ENCODE peak calls at places on chromosome 1, in nine cellular contexts. T is brain microvascular endothelial cell, J is H9, G is AG04450, K is thoracic aorta, Z is IMR-90, N is GM12865, C is body of pancreas, I is DND-41. B is an unnamed sample.

GRCh38 chr1:44514673-44515072 is 109.6 kb downstream of the RNF220 start:
- DNase-seq in T (no peak), J (no peak), G (no peak), K (no peak), Z (no peak), N (no peak), C (no peak), I (no peak), B (no peak)

GRCh38 chr1:109096110-109096509 is 5.5 kb downstream of the TMEM167B start:
- DNase-seq in T (no peak), J (no peak), G (no peak), K (no peak), Z (no peak), N (no peak), C (no peak), I (no peak), B (no peak)

GRCh38 chr1:203573730-203574129 is 52.9 kb upstream of the ATP2B4 start:
- DNase-seq in T (no peak), J (peak), G (no peak), K (no peak), Z (no peak), N (no peak), C (no peak), I (no peak), B (no peak)

GRCh38 chr1:23393706-23394105 is 24.1 kb upstream of the ZNF436 start:
- DNase-seq in T (peak), J (no peak), G (no peak), K (no peak), Z (peak), N (no peak), C (peak), I (no peak), B (no peak)

GRCh38 chr1:232682248-232682647 is 52.3 kb upstream of the SIPA1L2 start:
- DNase-seq in T (no peak), J (no peak), G (no peak), K (no peak), Z (no peak), N (no peak), C (peak), I (no peak), B (no peak)

GRCh38 chr1:194280463-194280862 is 1094.0 kb upstream of the B3GALT2 start:
- DNase-seq in T (no peak), J (no peak), G (no peak), K (no peak), Z (no peak), N (no peak), C (no peak), I (no peak), B (no peak)

GRCh38 chr1:51627672-51628071 is 10.8 kb downstream of the OSBPL9 start:
- DNase-seq in T (peak), J (no peak), G (no peak), K (no peak), Z (peak), N (peak), C (no peak), I (no peak), B (no peak)

GRCh38 chr1:33886452-33886851 is 22.6 kb downstream of the HMGB4 start:
- DNase-seq in T (no peak), J (no peak), G (no peak), K (no peak), Z (no peak), N (no peak), C (no peak), I (no peak), B (no peak)

GRCh38 chr1:17207966-17208418 is 3.1 kb downstream of the PADI1 start:
- DNase-seq in T (peak), J (no peak), G (no peak), K (no peak), Z (peak), N (peak), C (no peak), I (peak), B (no peak)

GRCh38 chr1:41044197-41044596 is 22.7 kb upstream of the SLFNL1 start:
- DNase-seq in T (no peak), J (no peak), G (no peak), K (no peak), Z (no peak), N (no peak), C (no peak), I (no peak), B (no peak)

GRCh38 chr1:77219166-77219887 is at the start of gene PIGK:
- DNase-seq in T (peak), J (peak), G (peak), K (peak), Z (peak), N (peak), C (peak), I (peak), B (peak)
- TF ChIP-seq CTCF in T (no peak), J (no peak), G (peak), K (no peak), Z (no peak), N (no peak), C (peak), I (no peak), B (peak)

GRCh38 chr1:34987018-34987417 is 1.9 kb upstream of the TMEM35B start:
- DNase-seq in T (no peak), J (no peak), G (no peak), K (no peak), Z (peak), N (no peak), C (no peak), I (no peak), B (no peak)

GRCh38 chr1:34984435-34985062 is 598 bp downstream of the TMEM35B start:
- DNase-seq in T (peak), J (no peak), G (no peak), K (no peak), Z (peak), N (peak), C (no peak), I (peak), B (no peak)

GRCh38 chr1:34982820-34983376 is 2.2 kb downstream of the TMEM35B start:
- DNase-seq in T (no peak), J (no peak), G (no peak), K (no peak), Z (no peak), N (peak), C (no peak), I (peak), B (no peak)

GRCh38 chr1:34983700-34984355 is 1.3 kb downstream of the TMEM35B start:
- DNase-seq in T (no peak), J (no peak), G (no peak), K (no peak), Z (peak), N (no peak), C (peak), I (no peak), B (no peak)

DNA sequence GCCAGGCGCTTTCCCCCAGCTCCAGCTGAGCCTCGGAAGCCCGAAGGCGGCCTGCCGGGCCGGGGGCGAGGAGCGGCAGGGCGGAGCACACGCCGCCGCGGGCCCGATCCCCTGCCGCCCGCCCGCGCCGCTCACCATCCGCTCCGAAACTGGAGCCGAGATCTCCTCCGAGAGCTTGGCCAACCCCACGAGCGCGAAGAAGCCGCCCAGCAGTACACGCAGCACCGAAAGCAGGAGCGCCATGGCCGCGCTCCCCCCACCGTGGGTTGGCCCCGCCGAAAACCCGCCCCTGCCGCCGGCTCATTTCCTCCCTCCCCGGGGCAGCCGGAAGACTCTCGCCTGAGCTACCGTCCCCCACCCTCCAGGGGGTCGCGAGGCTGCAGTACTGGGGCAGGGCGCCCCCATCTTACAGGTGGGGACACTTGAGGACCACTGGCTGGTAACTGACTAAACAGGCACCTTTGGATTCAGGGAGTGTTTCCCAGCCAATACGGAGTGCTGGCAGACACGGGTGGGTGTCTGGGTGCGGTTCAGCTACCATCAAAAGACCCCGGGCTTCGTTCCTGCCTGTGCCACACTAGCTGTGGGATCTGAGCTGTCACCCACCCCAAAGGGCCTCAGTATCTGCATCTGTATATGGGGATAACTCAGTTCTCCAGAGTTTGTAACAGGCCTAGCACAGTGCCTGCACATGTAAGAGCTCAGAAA is at the start of gene TMEM35B:
- DNase-seq in T (peak), J (peak), G (no peak), K (no peak), Z (peak), N (peak), C (peak), I (peak), B (no peak)
- TF ChIP-seq CTCF in T (peak), J (peak), G (peak), K (peak), Z (peak), N (no peak), C (no peak), I (peak), B (no peak)

DNA sequence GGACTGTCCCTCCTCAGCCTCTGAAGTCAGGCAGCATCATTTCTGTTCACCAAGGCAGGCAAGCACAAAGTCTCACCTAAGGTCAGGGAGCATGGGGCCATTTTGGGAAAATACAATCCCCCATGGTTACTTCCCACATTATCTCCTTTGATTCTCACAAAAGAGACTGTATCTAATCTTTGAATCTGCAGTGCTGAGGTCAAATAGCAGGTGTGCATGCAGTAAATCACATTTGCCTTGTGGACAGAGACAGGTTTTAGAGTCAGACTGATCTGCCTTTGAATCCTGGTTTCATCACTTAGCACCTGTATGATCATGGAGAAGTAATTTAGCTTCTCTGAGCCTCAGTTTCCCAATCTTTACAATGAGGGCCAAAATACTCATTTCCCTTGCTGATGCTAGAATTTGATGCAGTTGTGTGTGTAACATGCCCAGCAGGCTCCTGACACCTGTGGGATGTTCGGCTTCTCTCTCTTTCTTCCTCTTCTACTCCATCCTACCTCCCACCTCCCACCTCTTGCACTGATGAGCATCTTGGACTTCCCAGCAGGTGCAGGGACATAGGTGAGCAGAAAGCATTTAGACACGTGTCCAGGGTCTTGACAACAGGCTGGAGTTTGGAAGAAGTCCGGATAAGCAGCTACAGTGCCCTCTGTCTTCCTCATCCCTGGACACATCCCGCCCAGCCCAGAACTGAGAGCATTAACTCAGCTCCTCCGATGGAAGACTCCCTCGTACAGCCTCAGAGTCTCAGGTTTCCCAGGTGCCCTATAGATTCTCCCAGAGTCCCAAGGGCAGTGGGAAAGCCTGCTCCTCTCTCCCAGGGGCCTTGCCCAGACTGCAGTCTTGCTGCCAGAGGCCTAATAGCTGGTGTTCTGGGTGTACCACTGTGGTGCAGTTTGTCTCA is 18.9 kb downstream of the NENF start:
- DNase-seq in T (no peak), J (no peak), G (no peak), K (no peak), Z (no peak), N (no peak), C (no peak), I (no peak), B (no peak)
- TF ChIP-seq CTCF in T (no peak), J (no peak), G (no peak), K (no peak), Z (no peak), N (no peak), C (no peak), I (no peak), B (no peak)

GRCh38 chr1:115329965-115330364 is 8.1 kb downstream of the NGF start:
- DNase-seq in T (no peak), J (no peak), G (no peak), K (no peak), Z (peak), N (no peak), C (no peak), I (no peak), B (no peak)

GRCh38 chr1:115332813-115333608 is 5.0 kb downstream of the NGF start:
- DNase-seq in T (no peak), J (no peak), G (peak), K (no peak), Z (peak), N (peak), C (no peak), I (peak), B (peak)

GRCh38 chr1:115331531-115332331 is 6.3 kb downstream of the NGF start:
- DNase-seq in T (no peak), J (no peak), G (peak), K (no peak), Z (peak), N (no peak), C (no peak), I (no peak), B (no peak)

GRCh38 chr1:115327270-115327669 is 10.8 kb downstream of the NGF start:
- DNase-seq in T (no peak), J (no peak), G (no peak), K (no peak), Z (no peak), N (no peak), C (no peak), I (no peak), B (no peak)

GRCh38 chr1:115330480-115331013 is 7.5 kb downstream of the NGF start:
- DNase-seq in T (peak), J (no peak), G (peak), K (no peak), Z (peak), N (no peak), C (no peak), I (no peak), B (peak)
- TF ChIP-seq CTCF in T (peak), J (no peak), G (peak), K (no peak), Z (peak), N (no peak), C (no peak), I (no peak), B (peak)

DNA sequence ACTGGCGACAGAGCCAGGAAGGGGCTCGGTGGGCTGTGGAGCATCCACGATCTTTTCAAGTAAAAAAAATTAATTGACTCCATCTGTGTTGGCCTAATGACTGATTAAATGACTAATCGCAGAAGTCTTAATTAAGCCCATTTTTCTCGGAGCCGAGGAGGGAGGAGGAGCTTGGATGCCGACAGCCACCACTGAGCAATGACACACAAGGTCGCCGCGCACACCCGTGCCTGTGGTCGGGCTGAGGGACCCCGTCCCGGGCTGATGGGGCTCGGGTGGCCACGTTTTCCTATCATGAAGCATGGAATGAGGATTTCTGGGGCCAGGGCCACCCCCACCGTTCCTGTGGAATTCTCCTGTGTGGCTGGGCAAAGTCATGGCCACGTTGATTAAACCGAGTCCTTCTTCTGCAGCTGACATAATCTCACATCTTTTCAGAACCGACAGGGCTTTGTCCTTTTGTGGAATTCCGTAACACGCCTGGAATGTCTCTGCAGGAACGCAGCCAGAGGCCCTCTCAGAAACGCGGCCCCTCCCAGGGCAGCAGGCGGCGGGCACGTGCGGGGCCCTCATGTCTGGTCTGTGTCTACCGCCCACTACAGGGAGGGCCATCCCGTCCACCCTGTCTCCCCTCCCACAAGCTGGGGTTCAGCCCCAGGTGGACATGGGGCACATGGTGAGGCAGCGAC is 60.7 kb downstream of the MORN1 start:
- DNase-seq in T (peak), J (no peak), G (peak), K (no peak), Z (peak), N (no peak), C (peak), I (no peak), B (peak)
- TF ChIP-seq CTCF in T (peak), J (no peak), G (peak), K (no peak), Z (no peak), N (no peak), C (no peak), I (no peak), B (peak)

GRCh38 chr1:28115267-28115666 is 26.9 kb upstream of the EYA3 start:
- DNase-seq in T (no peak), J (no peak), G (no peak), K (no peak), Z (peak), N (peak), C (no peak), I (peak), B (no peak)

GRCh38 chr1:28114844-28115243 is 26.4 kb upstream of the EYA3 start:
- DNase-seq in T (no peak), J (no peak), G (no peak), K (no peak), Z (no peak), N (no peak), C (no peak), I (no peak), B (no peak)

GRCh38 chr1:28110555-28110954 is 22.1 kb upstream of the EYA3 start:
- DNase-seq in T (peak), J (no peak), G (no peak), K (no peak), Z (peak), N (no peak), C (no peak), I (no peak), B (no peak)

GRCh38 chr1:28111157-28111556 is 22.7 kb upstream of the EYA3 start:
- DNase-seq in T (peak), J (no peak), G (no peak), K (no peak), Z (no peak), N (peak), C (no peak), I (no peak), B (no peak)

GRCh38 chr1:28112388-28113311 is 24.2 kb upstream of the EYA3 start:
- DNase-seq in T (peak), J (peak), G (no peak), K (peak), Z (peak), N (peak), C (no peak), I (no peak), B (no peak)
- TF ChIP-seq CTCF in T (peak), J (peak), G (peak), K (no peak), Z (peak), N (peak), C (peak), I (peak), B (peak)

DNA sequence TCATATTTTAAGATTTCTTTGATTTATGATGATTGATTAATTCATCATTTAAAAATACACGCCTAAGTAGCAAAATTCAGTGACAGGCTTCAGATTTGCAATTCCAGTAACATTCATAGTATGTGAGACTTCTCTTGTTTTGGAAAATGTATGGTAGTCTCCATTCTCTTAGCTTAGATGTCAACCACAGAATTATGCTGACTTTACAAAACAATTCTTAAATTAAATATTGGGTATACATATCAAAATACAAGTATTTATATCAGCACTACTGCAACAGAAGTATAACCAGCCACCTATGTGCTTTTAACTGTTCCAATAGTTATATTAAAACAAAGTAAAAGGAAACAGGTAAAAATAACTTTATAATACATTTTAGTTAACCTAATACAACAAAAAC is 1328.6 kb upstream of the ADGRL2 start:
- DNase-seq in T (no peak), J (no peak), G (no peak), K (no peak), Z (no peak), N (no peak), C (no peak), I (no peak), B (no peak)
- TF ChIP-seq CTCF in T (no peak), J (no peak), G (no peak), K (no peak), Z (no peak), N (no peak), C (no peak), I (no peak), B (no peak)

DNA sequence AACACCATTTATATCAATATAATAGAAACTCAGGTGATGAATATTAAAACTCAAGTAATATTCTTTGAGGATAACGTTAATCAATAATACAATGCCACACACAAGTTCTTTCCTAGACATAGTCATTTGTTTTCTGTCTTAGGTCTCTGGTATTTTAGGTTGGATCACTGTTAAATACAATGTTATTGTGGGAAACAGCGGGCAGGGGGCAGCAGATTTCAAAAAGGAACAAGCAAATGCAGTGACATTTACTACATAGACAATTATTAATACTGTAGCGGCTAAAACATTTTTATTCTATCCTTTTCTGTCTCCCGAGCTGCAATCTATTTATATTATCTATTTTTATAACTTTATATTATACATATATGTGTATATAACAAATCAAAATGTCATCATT is 186.4 kb upstream of the ZNHIT6 start:
- DNase-seq in T (peak), J (peak), G (peak), K (no peak), Z (peak), N (peak), C (no peak), I (peak), B (peak)
- TF ChIP-seq CTCF in T (peak), J (peak), G (peak), K (peak), Z (peak), N (no peak), C (peak), I (peak), B (peak)

GRCh38 chr1:103949714-103950113 is 200.0 kb downstream of the AMY1C start:
- DNase-seq in T (no peak), J (no peak), G (no peak), K (no peak), Z (no peak), N (no peak), C (no peak), I (no peak), B (no peak)
- TF ChIP-seq CTCF in T (no peak), J (no peak), G (no peak), K (no peak), Z (no peak), N (no peak), C (no peak), I (no peak), B (no peak)